ENCODE peak calls at places on chromosomes 11 and 22, in ten cellular contexts. One of them, this sample, is unnamed. For H3K4me1 and H3K36me3, the result is how much of the 10 kb centered on the place peaks cover.

GRCh38 chr22:41820447-41820846 is 12.5 kb upstream of the SREBF2 start:
- DNase-seq in lower lobe of right lung: no peak
- DNase-seq in testis: no peak
- DNase-seq in heart right ventricle: no peak
- DNase-seq in suprapubic skin: no peak
- DNase-seq in heart left ventricle: no peak
- DNase-seq in esophagus squamous epithelium: no peak
- DNase-seq in effector memory CD4-positive, alpha-beta T cell: no peak
- DNase-seq in left ventricle myocardium inferior: no peak
- DNase-seq in transverse colon: no peak
- DNase-seq in this sample: no peak

GRCh38 chr22:29266564-29267461 is 968 bp downstream of the RHBDD3 start:
- DNase-seq in heart right ventricle: no peak
- DNase-seq in heart left ventricle: no peak
- DNase-seq in effector memory CD4-positive, alpha-beta T cell: no peak
- DNase-seq in esophagus squamous epithelium: no peak
- DNase-seq in transverse colon: no peak
- DNase-seq in left ventricle myocardium inferior: no peak
- DNase-seq in suprapubic skin: no peak
- DNase-seq in testis: no peak
- DNase-seq in lower lobe of right lung: no peak
- DNase-seq in this sample: no peak

GRCh38 chr22:48702573-48703264 is 1125.0 kb downstream of the BRD1 start:
- DNase-seq in testis: no peak
- DNase-seq in lower lobe of right lung: peak
- DNase-seq in left ventricle myocardium inferior: peak
- DNase-seq in suprapubic skin: no peak
- DNase-seq in effector memory CD4-positive, alpha-beta T cell: no peak
- DNase-seq in heart left ventricle: no peak
- DNase-seq in esophagus squamous epithelium: no peak
- DNase-seq in heart right ventricle: no peak
- DNase-seq in transverse colon: no peak
- DNase-seq in this sample: peak

GRCh38 chr11:79011357-79011756 is 429.5 kb downstream of the TENM4 start:
- DNase-seq in esophagus squamous epithelium: no peak
- DNase-seq in heart left ventricle: no peak
- DNase-seq in transverse colon: no peak
- DNase-seq in lower lobe of right lung: no peak
- DNase-seq in left ventricle myocardium inferior: no peak
- DNase-seq in suprapubic skin: no peak
- DNase-seq in testis: no peak
- DNase-seq in heart right ventricle: no peak
- DNase-seq in effector memory CD4-positive, alpha-beta T cell: no peak
- DNase-seq in this sample: no peak

GRCh38 chr11:17692006-17692405 is 27.4 kb upstream of the MYOD1 start:
- DNase-seq in heart right ventricle: no peak
- DNase-seq in transverse colon: no peak
- DNase-seq in testis: no peak
- DNase-seq in effector memory CD4-positive, alpha-beta T cell: no peak
- DNase-seq in heart left ventricle: no peak
- DNase-seq in left ventricle myocardium inferior: no peak
- DNase-seq in suprapubic skin: no peak
- DNase-seq in lower lobe of right lung: no peak
- DNase-seq in esophagus squamous epithelium: no peak
- DNase-seq in this sample: no peak

GRCh38 chr11:86484795-86485166 is 110.1 kb downstream of the CCDC81 start:
- DNase-seq in left ventricle myocardium inferior: no peak
- DNase-seq in heart right ventricle: no peak
- DNase-seq in testis: no peak
- DNase-seq in suprapubic skin: no peak
- DNase-seq in transverse colon: no peak
- DNase-seq in heart left ventricle: no peak
- DNase-seq in esophagus squamous epithelium: no peak
- DNase-seq in lower lobe of right lung: no peak
- DNase-seq in effector memory CD4-positive, alpha-beta T cell: no peak
- DNase-seq in this sample: no peak

GRCh38 chr11:95385577-95385976 is 154.6 kb upstream of the SESN3 start:
- DNase-seq in transverse colon: no peak
- DNase-seq in heart left ventricle: no peak
- DNase-seq in testis: no peak
- DNase-seq in esophagus squamous epithelium: no peak
- DNase-seq in heart right ventricle: no peak
- DNase-seq in effector memory CD4-positive, alpha-beta T cell: no peak
- DNase-seq in suprapubic skin: no peak
- DNase-seq in left ventricle myocardium inferior: no peak
- DNase-seq in lower lobe of right lung: no peak
- DNase-seq in this sample: no peak

GRCh38 chr11:30143098-30143705 is 87.6 kb upstream of the FSHB start:
- DNase-seq in heart left ventricle: no peak
- DNase-seq in heart right ventricle: no peak
- DNase-seq in suprapubic skin: no peak
- DNase-seq in effector memory CD4-positive, alpha-beta T cell: no peak
- DNase-seq in esophagus squamous epithelium: no peak
- DNase-seq in testis: no peak
- DNase-seq in left ventricle myocardium inferior: no peak
- DNase-seq in transverse colon: no peak
- DNase-seq in lower lobe of right lung: no peak
- DNase-seq in this sample: no peak

GRCh38 chr11:104764718-104765045 is 133.6 kb downstream of the CASP12 start:
- DNase-seq in lower lobe of right lung: no peak
- DNase-seq in esophagus squamous epithelium: no peak
- DNase-seq in heart left ventricle: no peak
- DNase-seq in heart right ventricle: no peak
- DNase-seq in left ventricle myocardium inferior: no peak
- DNase-seq in testis: no peak
- DNase-seq in transverse colon: no peak
- DNase-seq in suprapubic skin: no peak
- DNase-seq in effector memory CD4-positive, alpha-beta T cell: no peak
- DNase-seq in this sample: no peak

GRCh38 chr11:130905512-130905911 is 10.8 kb downstream of the SNX19 start:
- DNase-seq in effector memory CD4-positive, alpha-beta T cell: no peak
- DNase-seq in lower lobe of right lung: no peak
- DNase-seq in heart left ventricle: no peak
- DNase-seq in testis: no peak
- DNase-seq in heart right ventricle: no peak
- DNase-seq in esophagus squamous epithelium: no peak
- DNase-seq in left ventricle myocardium inferior: no peak
- DNase-seq in transverse colon: no peak
- DNase-seq in suprapubic skin: no peak
- DNase-seq in this sample: no peak

GRCh38 chr22:38088723-38089473 is 4.9 kb upstream of the SLC16A8 start:
- DNase-seq in effector memory CD4-positive, alpha-beta T cell: no peak
- DNase-seq in heart left ventricle: no peak
- DNase-seq in lower lobe of right lung: no peak
- DNase-seq in heart right ventricle: no peak
- DNase-seq in esophagus squamous epithelium: no peak
- DNase-seq in left ventricle myocardium inferior: peak
- DNase-seq in suprapubic skin: no peak
- DNase-seq in testis: no peak
- DNase-seq in transverse colon: no peak
- DNase-seq in this sample: no peak

GRCh38 chr11:10666556-10666955 is 27.0 kb downstream of the IRAG1 start:
- DNase-seq in testis: no peak
- DNase-seq in lower lobe of right lung: no peak
- DNase-seq in heart left ventricle: no peak
- DNase-seq in effector memory CD4-positive, alpha-beta T cell: no peak
- DNase-seq in heart right ventricle: no peak
- DNase-seq in left ventricle myocardium inferior: no peak
- DNase-seq in transverse colon: no peak
- DNase-seq in esophagus squamous epithelium: no peak
- DNase-seq in suprapubic skin: no peak
- DNase-seq in this sample: no peak

GRCh38 chr11:14320020-14320419 is 39.0 kb downstream of the RRAS2 start:
- DNase-seq in heart right ventricle: no peak
- DNase-seq in heart left ventricle: no peak
- DNase-seq in transverse colon: peak
- DNase-seq in testis: no peak
- DNase-seq in effector memory CD4-positive, alpha-beta T cell: peak
- DNase-seq in left ventricle myocardium inferior: no peak
- DNase-seq in suprapubic skin: no peak
- DNase-seq in esophagus squamous epithelium: no peak
- DNase-seq in lower lobe of right lung: no peak
- DNase-seq in this sample: no peak

GRCh38 chr11:74783241-74783871 is 34.7 kb downstream of the RNF169 start:
- DNase-seq in effector memory CD4-positive, alpha-beta T cell: no peak
- DNase-seq in suprapubic skin: no peak
- DNase-seq in left ventricle myocardium inferior: no peak
- DNase-seq in lower lobe of right lung: no peak
- DNase-seq in heart left ventricle: no peak
- DNase-seq in transverse colon: no peak
- DNase-seq in testis: no peak
- DNase-seq in esophagus squamous epithelium: no peak
- DNase-seq in heart right ventricle: no peak
- DNase-seq in this sample: no peak

GRCh38 chr11:46649180-46649738 is 31.9 kb downstream of the ATG13 start:
- DNase-seq in effector memory CD4-positive, alpha-beta T cell: no peak
- DNase-seq in left ventricle myocardium inferior: peak
- DNase-seq in suprapubic skin: no peak
- DNase-seq in lower lobe of right lung: no peak
- DNase-seq in testis: peak
- DNase-seq in heart left ventricle: peak
- DNase-seq in esophagus squamous epithelium: no peak
- DNase-seq in heart right ventricle: no peak
- DNase-seq in transverse colon: peak
- DNase-seq in this sample: no peak

GRCh38 chr11:119550330-119550729 is 127.4 kb upstream of the THY1 start:
- DNase-seq in left ventricle myocardium inferior: no peak
- DNase-seq in lower lobe of right lung: no peak
- DNase-seq in heart left ventricle: no peak
- DNase-seq in suprapubic skin: no peak
- DNase-seq in transverse colon: no peak
- DNase-seq in effector memory CD4-positive, alpha-beta T cell: no peak
- DNase-seq in esophagus squamous epithelium: no peak
- DNase-seq in testis: no peak
- DNase-seq in heart right ventricle: no peak
- DNase-seq in this sample: no peak

GRCh38 chr11:77658213-77659013 is 20.8 kb upstream of the CLNS1A start:
- DNase-seq in transverse colon: no peak
- DNase-seq in testis: no peak
- DNase-seq in effector memory CD4-positive, alpha-beta T cell: no peak
- DNase-seq in lower lobe of right lung: no peak
- DNase-seq in esophagus squamous epithelium: no peak
- DNase-seq in heart right ventricle: no peak
- DNase-seq in heart left ventricle: no peak
- DNase-seq in suprapubic skin: no peak
- DNase-seq in left ventricle myocardium inferior: no peak
- DNase-seq in this sample: no peak

GRCh38 chr11:77244277-77245014 is 57.0 kb downstream of the GDPD4 start:
- DNase-seq in left ventricle myocardium inferior: no peak
- DNase-seq in lower lobe of right lung: no peak
- DNase-seq in heart right ventricle: no peak
- DNase-seq in esophagus squamous epithelium: no peak
- DNase-seq in transverse colon: no peak
- DNase-seq in heart left ventricle: no peak
- DNase-seq in effector memory CD4-positive, alpha-beta T cell: no peak
- DNase-seq in suprapubic skin: no peak
- DNase-seq in testis: no peak
- DNase-seq in this sample: no peak

GRCh38 chr22:39894554-39895092 is 1.1 kb upstream of the ENTHD1 start:
- DNase-seq in transverse colon: no peak
- DNase-seq in effector memory CD4-positive, alpha-beta T cell: no peak
- DNase-seq in esophagus squamous epithelium: no peak
- DNase-seq in heart right ventricle: no peak
- DNase-seq in left ventricle myocardium inferior: no peak
- DNase-seq in testis: no peak
- DNase-seq in lower lobe of right lung: no peak
- DNase-seq in heart left ventricle: no peak
- DNase-seq in suprapubic skin: no peak
- DNase-seq in this sample: no peak

GRCh38 chr22:50302564-50302963 is 4.9 kb downstream of the PLXNB2 start:
- DNase-seq in suprapubic skin: no peak
- DNase-seq in esophagus squamous epithelium: no peak
- DNase-seq in left ventricle myocardium inferior: no peak
- DNase-seq in testis: no peak
- DNase-seq in lower lobe of right lung: no peak
- DNase-seq in heart right ventricle: peak
- DNase-seq in effector memory CD4-positive, alpha-beta T cell: no peak
- DNase-seq in heart left ventricle: no peak
- DNase-seq in transverse colon: no peak
- DNase-seq in this sample: no peak
- H3K4me1 ChIP-seq in suprapubic skin: half or more
- H3K4me1 ChIP-seq in esophagus squamous epithelium: half or more
- H3K4me1 ChIP-seq in left ventricle myocardium inferior: half or more
- H3K4me1 ChIP-seq in testis: half or more
- H3K4me1 ChIP-seq in lower lobe of right lung: half or more
- H3K4me1 ChIP-seq in heart right ventricle: half or more
- H3K4me1 ChIP-seq in effector memory CD4-positive, alpha-beta T cell: under half
- H3K4me1 ChIP-seq in heart left ventricle: under half
- H3K4me1 ChIP-seq in transverse colon: half or more
- H3K4me1 ChIP-seq in this sample: half or more

GRCh38 chr11:93850585-93851018 is at the start of gene VSTM5:
- DNase-seq in effector memory CD4-positive, alpha-beta T cell: no peak
- DNase-seq in heart right ventricle: no peak
- DNase-seq in esophagus squamous epithelium: no peak
- DNase-seq in heart left ventricle: no peak
- DNase-seq in testis: no peak
- DNase-seq in suprapubic skin: no peak
- DNase-seq in transverse colon: no peak
- DNase-seq in left ventricle myocardium inferior: no peak
- DNase-seq in lower lobe of right lung: no peak
- DNase-seq in this sample: no peak
- H3K4me3 ChIP-seq in effector memory CD4-positive, alpha-beta T cell: no peak
- H3K4me3 ChIP-seq in heart right ventricle: peak
- H3K4me3 ChIP-seq in esophagus squamous epithelium: peak
- H3K4me3 ChIP-seq in heart left ventricle: peak
- H3K4me3 ChIP-seq in testis: peak
- H3K4me3 ChIP-seq in suprapubic skin: peak
- H3K4me3 ChIP-seq in transverse colon: peak
- H3K4me3 ChIP-seq in left ventricle myocardium inferior: peak
- H3K4me3 ChIP-seq in lower lobe of right lung: peak
- H3K4me3 ChIP-seq in this sample: peak

GRCh38 chr11:68053117-68053516 is 14.3 kb downstream of the TCIRG1 start:
- DNase-seq in lower lobe of right lung: no peak
- DNase-seq in heart left ventricle: no peak
- DNase-seq in heart right ventricle: no peak
- DNase-seq in left ventricle myocardium inferior: no peak
- DNase-seq in effector memory CD4-positive, alpha-beta T cell: no peak
- DNase-seq in suprapubic skin: no peak
- DNase-seq in testis: no peak
- DNase-seq in transverse colon: no peak
- DNase-seq in esophagus squamous epithelium: no peak
- DNase-seq in this sample: no peak
- H3K36me3 ChIP-seq in lower lobe of right lung: half or more
- H3K36me3 ChIP-seq in heart left ventricle: under half
- H3K36me3 ChIP-seq in heart right ventricle: under half
- H3K36me3 ChIP-seq in left ventricle myocardium inferior: under half
- H3K36me3 ChIP-seq in effector memory CD4-positive, alpha-beta T cell: under half
- H3K36me3 ChIP-seq in suprapubic skin: under half
- H3K36me3 ChIP-seq in testis: under half
- H3K36me3 ChIP-seq in transverse colon: under half
- H3K36me3 ChIP-seq in esophagus squamous epithelium: half or more
- H3K36me3 ChIP-seq in this sample: under half

DNA sequence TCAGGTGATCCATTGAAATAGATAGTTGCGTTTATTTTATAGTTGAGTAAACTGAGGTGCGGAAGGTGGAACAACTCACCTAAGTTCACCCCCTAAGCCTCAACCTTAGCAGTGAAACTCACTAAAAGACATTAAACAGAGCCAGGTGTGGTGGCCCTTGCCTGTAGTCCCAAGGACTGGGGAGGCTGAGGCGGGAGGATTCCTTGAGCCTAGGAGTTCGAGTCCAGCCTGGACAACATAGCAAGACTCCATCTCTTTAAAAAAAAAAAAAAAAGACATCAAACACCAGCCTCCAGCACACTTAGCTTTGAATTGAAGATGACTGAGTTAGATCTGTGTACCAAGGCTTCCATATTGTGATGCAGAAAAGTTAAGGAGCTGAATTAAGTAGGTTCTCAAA is 845 bp upstream of the RAB36 start:
- DNase-seq in testis: no peak
- DNase-seq in suprapubic skin: no peak
- DNase-seq in effector memory CD4-positive, alpha-beta T cell: no peak
- DNase-seq in lower lobe of right lung: no peak
- DNase-seq in left ventricle myocardium inferior: no peak
- DNase-seq in heart right ventricle: no peak
- DNase-seq in transverse colon: no peak
- DNase-seq in heart left ventricle: no peak
- DNase-seq in esophagus squamous epithelium: no peak
- DNase-seq in this sample: no peak
- H3K4me1 ChIP-seq in testis: under half
- H3K4me1 ChIP-seq in suprapubic skin: half or more
- H3K4me1 ChIP-seq in effector memory CD4-positive, alpha-beta T cell: under half
- H3K4me1 ChIP-seq in lower lobe of right lung: half or more
- H3K4me1 ChIP-seq in left ventricle myocardium inferior: under half
- H3K4me1 ChIP-seq in heart right ventricle: under half
- H3K4me1 ChIP-seq in transverse colon: under half
- H3K4me1 ChIP-seq in heart left ventricle: under half
- H3K4me1 ChIP-seq in esophagus squamous epithelium: half or more
- H3K4me1 ChIP-seq in this sample: half or more